ENCODE peak calls at places on chromosomes 11 and 22, in five cellular contexts. N is transverse colon, R is uterus, A is thoracic aorta, P is GM10248. E is an unnamed sample.

GRCh38 chr22:23053051-23053707 is 17.1 kb upstream of the GNAZ start:
- DNase-seq in N (no peak), R (no peak), A (no peak), P (no peak), E (no peak)

GRCh38 chr11:126414615-126415014 is 59.1 kb downstream of the ST3GAL4 start:
- DNase-seq in N (no peak), R (peak; percentile 48), A (peak; percentile 21), P (no peak), E (no peak)

GRCh38 chr11:86811637-86812321 is 11.4 kb downstream of the PRSS23 start:
- DNase-seq in N (no peak), R (no peak), A (no peak), P (no peak), E (peak; percentile 82)

GRCh38 chr11:100883860-100884259 is 196.8 kb downstream of the ARHGAP42 start:
- DNase-seq in N (no peak), R (no peak), A (no peak), P (no peak), E (no peak)

GRCh38 chr22:22210375-22210774 is 34.2 kb upstream of the VPREB1 start:
- DNase-seq in N (no peak), R (no peak), A (no peak), P (peak; percentile 70), E (peak; percentile 95)

GRCh38 chr22:46083383-46084350 is 66.7 kb upstream of the PPARA start:
- DNase-seq in N (peak; percentile 12), R (peak; percentile 27), A (no peak), P (no peak), E (no peak)

GRCh38 chr22:39490966-39491680 is 11.0 kb upstream of the MIEF1 start:
- DNase-seq in N (no peak), R (no peak), A (no peak), P (no peak), E (no peak)

GRCh38 chr11:129322941-129323340 is 52.7 kb upstream of the BARX2 start:
- DNase-seq in N (no peak), R (no peak), A (no peak), P (no peak), E (no peak)

GRCh38 chr22:20405931-20406685 is 12.2 kb downstream of the ZNF74 start:
- DNase-seq in N (no peak), R (no peak), A (no peak), P (no peak), E (no peak)

GRCh38 chr11:94751216-94751612 is 16.9 kb upstream of the AMOTL1 start:
- DNase-seq in N (no peak), R (no peak), A (no peak), P (no peak), E (no peak)

DNA sequence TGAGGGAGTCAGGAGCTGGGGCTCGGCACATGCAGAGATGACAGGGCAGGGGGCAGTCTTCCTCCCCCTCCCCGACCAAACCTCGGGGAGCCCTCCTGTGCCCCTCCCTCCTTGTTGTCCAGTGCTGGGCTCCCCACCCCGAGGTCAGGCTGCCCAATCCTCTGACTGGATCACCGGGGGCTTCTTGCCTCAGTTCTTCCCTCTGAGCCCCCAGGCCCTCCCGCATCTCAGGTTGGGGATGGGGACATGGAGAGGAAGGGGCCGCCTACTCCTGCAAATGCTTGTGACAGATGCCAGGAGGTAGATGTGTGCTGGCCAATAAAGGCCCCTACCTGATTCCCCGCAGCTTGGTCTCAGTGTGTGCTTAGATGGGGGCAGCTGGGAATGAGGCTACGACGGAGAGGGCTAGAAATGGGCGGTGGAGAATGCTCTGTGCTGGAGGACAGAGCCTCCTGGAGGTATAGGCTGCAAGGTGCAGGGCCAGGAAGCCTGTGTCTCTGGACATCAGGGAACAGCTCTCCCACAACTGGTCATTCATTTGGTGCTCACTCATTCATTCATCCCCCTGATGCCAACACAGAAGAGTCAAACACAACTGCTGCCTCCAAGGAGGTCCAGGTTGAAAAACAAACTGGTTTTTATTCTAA is 8.4 kb downstream of the RHBDD3 start:
- DNase-seq in N (no peak), R (no peak), A (no peak), P (no peak), E (no peak)
- TF ChIP-seq CTCF in N (no peak), R (no peak), A (no peak), P (no peak), E (peak; percentile 9)

GRCh38 chr11:21933095-21933494 is 259.8 kb upstream of the ANO5 start:
- DNase-seq in N (no peak), R (no peak), A (no peak), P (no peak), E (no peak)
- TF ChIP-seq CTCF in N (no peak), R (no peak), A (peak; percentile 33), P (peak; percentile 36), E (peak; percentile 11)

DNA sequence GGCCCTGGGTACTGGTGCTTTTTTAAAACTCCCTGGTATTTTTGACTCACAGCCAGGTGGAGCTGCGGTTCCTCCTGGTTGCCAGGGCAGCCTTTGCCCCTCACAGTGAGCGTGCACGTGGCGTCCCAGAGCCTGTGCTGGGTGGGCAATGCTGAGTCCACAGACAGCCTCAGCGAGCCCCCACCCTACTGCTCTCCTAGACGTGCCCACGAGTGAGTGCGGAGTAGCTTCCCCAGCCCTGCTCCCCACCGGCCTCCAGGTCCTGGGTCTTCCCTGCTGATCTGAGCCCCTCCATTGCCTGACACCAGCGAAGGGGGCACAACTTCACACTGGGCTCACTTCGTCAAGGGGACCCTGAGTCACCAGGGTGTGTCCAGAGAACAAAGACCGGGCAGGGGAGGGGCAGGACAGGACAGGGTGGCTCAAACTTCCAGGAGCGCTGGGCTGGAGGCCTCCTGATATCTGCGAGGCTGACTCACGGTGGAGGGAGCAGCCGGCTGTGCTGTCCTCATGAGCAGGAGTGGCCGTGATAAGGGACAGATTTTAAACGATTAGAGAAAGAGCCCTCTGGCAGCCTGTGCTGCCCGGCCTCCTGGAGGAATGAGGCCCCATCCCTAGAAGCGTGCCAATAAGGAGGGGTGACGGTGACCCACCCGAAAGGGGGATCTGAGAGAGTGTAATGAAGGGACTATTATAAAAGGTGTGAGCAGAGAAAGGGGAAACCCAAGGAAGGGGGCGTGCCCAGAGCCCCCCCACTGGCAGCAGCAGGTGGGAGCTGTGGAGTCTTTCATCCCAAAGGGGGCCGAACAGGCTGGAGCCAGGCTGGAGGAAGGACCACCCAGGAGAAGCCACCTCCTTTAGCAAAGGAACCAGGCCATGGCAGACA is 129.3 kb upstream of the FGF3 start:
- DNase-seq in N (peak; percentile 48), R (no peak), A (peak; percentile 40), P (no peak), E (peak; percentile 61)
- TF ChIP-seq CTCF in N (no peak), R (no peak), A (no peak), P (no peak), E (peak; percentile 41)

GRCh38 chr22:36331912-36332622 is 55.7 kb downstream of the MYH9 start:
- DNase-seq in N (peak; percentile 76), R (peak; percentile 81), A (no peak), P (peak; percentile 47), E (no peak)
- TF ChIP-seq CTCF in N (no peak), R (no peak), A (no peak), P (no peak), E (no peak)